ENCODE peak calls at places on chromosome 14, in ten cellular contexts. A is activated CD4-positive, alpha-beta T cell treated with anti-CD3 and anti-CD28 coated beads for 24 hours; B is endothelial cell; T is HFFc6; Z is neural crest cell; U is ELF-1; R is stimulated activated CD4-positive, alpha-beta T cell treated with anti-CD3 and anti-CD28 coated beads, Interleukin-4, amount 100 ng/mL, for 1 hour; V is D721Med; X is NCI-H2029 treated with DMSO at 0.1 percent for 48 hours; N is BJ. P is an unnamed sample.

GRCh38 chr14:76997257-76997970 is 31.1 kb downstream of the IRF2BPL start:
- DNase-seq in A (no peak), B (no peak), T (no peak), Z (no peak), U (peak), R (no peak), V (no peak), X (no peak), N (no peak), P (no peak)

GRCh38 chr14:21840765-21841164 is 167.1 kb upstream of the OR4E1 start:
- DNase-seq in A (no peak), B (no peak), T (no peak), Z (no peak), U (no peak), R (no peak), V (no peak), X (no peak), N (no peak), P (no peak)

GRCh38 chr14:61563880-61564622 is 131.3 kb upstream of the HIF1A start:
- DNase-seq in A (no peak), B (no peak), T (no peak), Z (no peak), U (no peak), R (no peak), V (no peak), X (no peak), N (no peak), P (no peak)

GRCh38 chr14:103688906-103689902 is 26.0 kb downstream of the XRCC3 start:
- DNase-seq in A (no peak), B (no peak), T (no peak), Z (no peak), U (peak), R (no peak), V (no peak), X (no peak), N (no peak), P (no peak)

GRCh38 chr14:96362071-96362964 is 823 bp downstream of the ATG2B start:
- DNase-seq in A (peak), B (no peak), T (peak), Z (no peak), U (peak), R (peak), V (no peak), X (no peak), N (no peak), P (peak)

GRCh38 chr14:94769413-94770250 is at the start of gene GSC:
- DNase-seq in A (no peak), B (peak), T (no peak), Z (peak), U (peak), R (no peak), V (no peak), X (no peak), N (no peak), P (no peak)

GRCh38 chr14:56590535-56590951 is 10.9 kb downstream of the TMEM260 start:
- DNase-seq in A (no peak), B (no peak), T (no peak), Z (peak), U (peak), R (no peak), V (no peak), X (no peak), N (no peak), P (no peak)

GRCh38 chr14:32469388-32470160 is 140.5 kb downstream of the AKAP6 start:
- DNase-seq in A (no peak), B (no peak), T (peak), Z (no peak), U (no peak), R (no peak), V (no peak), X (peak), N (peak), P (no peak)

GRCh38 chr14:103932791-103933490 is 4.7 kb downstream of the TDRD9 start:
- DNase-seq in A (no peak), B (no peak), T (no peak), Z (no peak), U (no peak), R (no peak), V (no peak), X (no peak), N (no peak), P (peak)

GRCh38 chr14:69464829-69465228 is 19.7 kb upstream of the PLEKHD1 start:
- DNase-seq in A (no peak), B (no peak), T (peak), Z (no peak), U (peak), R (no peak), V (no peak), X (no peak), N (peak), P (no peak)

GRCh38 chr14:102517412-102518062 is 8.0 kb upstream of the ANKRD9 start:
- DNase-seq in A (no peak), B (peak), T (no peak), Z (peak), U (peak), R (no peak), V (no peak), X (no peak), N (no peak), P (no peak)

GRCh38 chr14:72606879-72607278 is 287.0 kb downstream of the DPF3 start:
- DNase-seq in A (no peak), B (no peak), T (no peak), Z (no peak), U (no peak), R (no peak), V (no peak), X (no peak), N (no peak), P (no peak)

GRCh38 chr14:76918176-76918750 is 92.1 kb downstream of the LRRC74A start:
- DNase-seq in A (no peak), B (no peak), T (peak), Z (no peak), U (peak), R (no peak), V (no peak), X (peak), N (peak), P (no peak)

GRCh38 chr14:93889739-93890138 is 37.4 kb upstream of the FAM181A start:
- DNase-seq in A (no peak), B (no peak), T (no peak), Z (no peak), U (no peak), R (no peak), V (no peak), X (no peak), N (no peak), P (no peak)

GRCh38 chr14:104881369-104881979 is 16.4 kb downstream of the CEP170B start:
- DNase-seq in A (no peak), B (peak), T (no peak), Z (no peak), U (no peak), R (no peak), V (no peak), X (peak), N (no peak), P (no peak)

GRCh38 chr14:71130491-71131179 is 223.4 kb downstream of the PCNX1 start:
- DNase-seq in A (no peak), B (no peak), T (peak), Z (no peak), U (peak), R (no peak), V (no peak), X (no peak), N (no peak), P (no peak)

GRCh38 chr14:105087963-105088811 is 23.0 kb upstream of the GPR132 start:
- DNase-seq in A (no peak), B (peak), T (peak), Z (peak), U (peak), R (no peak), V (no peak), X (no peak), N (peak), P (no peak)

GRCh38 chr14:98704441-98704840 is 567.6 kb downstream of the BCL11B start:
- DNase-seq in A (no peak), B (no peak), T (no peak), Z (no peak), U (no peak), R (peak), V (no peak), X (no peak), N (no peak), P (no peak)

GRCh38 chr14:105333613-105334364 is 19.2 kb downstream of the PACS2 start:
- DNase-seq in A (no peak), B (no peak), T (no peak), Z (no peak), U (no peak), R (no peak), V (no peak), X (no peak), N (no peak), P (no peak)

GRCh38 chr14:38611928-38612327 is 356.0 kb upstream of the CLEC14A start:
- DNase-seq in A (no peak), B (no peak), T (no peak), Z (no peak), U (peak), R (no peak), V (no peak), X (no peak), N (no peak), P (no peak)

P was measured in epithelial cell of prostate.